ENCODE peak calls at places on chromosome 5, in nine cellular contexts. J, R, D, U, Q, N, P, O and T are unnamed samples.

GRCh38 chr5:9829621-9830020 is 199.5 kb upstream of the TAS2R1 start:
- DNase-seq in J (no peak), R (peak; percentile 2), D (no peak), U (no peak), Q (no peak), N (no peak), P (no peak), O (no peak), T (no peak)

GRCh38 chr5:103057208-103058130 is 62.5 kb downstream of the GIN1 start:
- DNase-seq in J (no peak), R (peak; percentile 83), D (no peak), U (no peak), Q (peak; percentile 49), N (no peak), P (peak; percentile 32), O (no peak), T (no peak)

GRCh38 chr5:145587308-145588071 is 247.7 kb downstream of the PRELID2 start:
- DNase-seq in J (no peak), R (peak; percentile 82), D (no peak), U (no peak), Q (peak; percentile 91), N (no peak), P (peak; percentile 89), O (no peak), T (peak; percentile 81)

GRCh38 chr5:131193106-131193505 is 22.4 kb downstream of the LYRM7 start:
- DNase-seq in J (no peak), R (peak; percentile 13), D (no peak), U (no peak), Q (no peak), N (no peak), P (peak; percentile 9), O (no peak), T (no peak)

GRCh38 chr5:66072031-66072430 is 72.1 kb upstream of the SREK1 start:
- DNase-seq in J (no peak), R (no peak), D (no peak), U (no peak), Q (no peak), N (no peak), P (no peak), O (no peak), T (no peak)

GRCh38 chr5:80931423-80931822 is 28.7 kb upstream of the RASGRF2 start:
- DNase-seq in J (no peak), R (no peak), D (no peak), U (no peak), Q (no peak), N (no peak), P (no peak), O (no peak), T (no peak)

GRCh38 chr5:115414406-115415142 is 118.1 kb upstream of the CCDC112 start:
- DNase-seq in J (no peak), R (peak; percentile 20), D (no peak), U (peak; percentile 50), Q (peak; percentile 94), N (no peak), P (peak; percentile 50), O (peak; percentile 37), T (peak; percentile 28)

GRCh38 chr5:67808340-67808739 is 407.2 kb upstream of the PIK3R1 start:
- DNase-seq in J (no peak), R (no peak), D (no peak), U (no peak), Q (no peak), N (no peak), P (peak; percentile 51), O (peak; percentile 41), T (no peak)

GRCh38 chr5:170751631-170752030 is 31.9 kb upstream of the GABRP start:
- DNase-seq in J (no peak), R (no peak), D (no peak), U (no peak), Q (peak; percentile 33), N (no peak), P (no peak), O (no peak), T (no peak)

GRCh38 chr5:66843065-66843464 is 246.9 kb downstream of the MAST4 start:
- DNase-seq in J (no peak), R (no peak), D (no peak), U (no peak), Q (no peak), N (no peak), P (no peak), O (no peak), T (no peak)

GRCh38 chr5:107542428-107542827 is 128.3 kb downstream of the EFNA5 start:
- DNase-seq in J (no peak), R (peak; percentile 97), D (peak; percentile 55), U (peak; percentile 44), Q (peak; percentile 97), N (no peak), P (peak; percentile 95), O (peak; percentile 77), T (peak; percentile 65)

GRCh38 chr5:167964529-167964928 is 326.9 kb upstream of the WWC1 start:
- DNase-seq in J (no peak), R (no peak), D (no peak), U (no peak), Q (no peak), N (no peak), P (no peak), O (no peak), T (no peak)

GRCh38 chr5:147234825-147235635 is at the start of gene STK32A:
- DNase-seq in J (peak; percentile 70), R (peak; percentile 92), D (peak; percentile 34), U (peak; percentile 39), Q (peak; percentile 8), N (no peak), P (no peak), O (peak; percentile 14), T (no peak)

GRCh38 chr5:38650540-38651275 is 94.3 kb upstream of the LIFR start:
- DNase-seq in J (no peak), R (peak; percentile 54), D (no peak), U (no peak), Q (peak; percentile 46), N (no peak), P (peak; percentile 64), O (no peak), T (no peak)

GRCh38 chr5:172828911-172829431 is 5.1 kb upstream of the ERGIC1 start:
- DNase-seq in J (no peak), R (peak; percentile 92), D (no peak), U (no peak), Q (peak; percentile 88), N (no peak), P (peak; percentile 68), O (no peak), T (peak; percentile 70)

GRCh38 chr5:169876376-169876775 is 103.9 kb downstream of the INSYN2B start:
- DNase-seq in J (no peak), R (peak; percentile 13), D (no peak), U (no peak), Q (peak; percentile 63), N (no peak), P (no peak), O (no peak), T (no peak)

GRCh38 chr5:140182803-140183367 is 7.9 kb downstream of the CYSTM1 start:
- DNase-seq in J (no peak), R (peak; percentile 11), D (peak; percentile 32), U (peak; percentile 54), Q (peak; percentile 87), N (no peak), P (peak; percentile 45), O (peak; percentile 51), T (peak; percentile 56)

GRCh38 chr5:9056046-9056445 is 489.8 kb downstream of the SEMA5A start:
- DNase-seq in J (no peak), R (peak; percentile 83), D (no peak), U (no peak), Q (no peak), N (no peak), P (no peak), O (no peak), T (no peak)

GRCh38 chr5:58105836-58106235 is 354.1 kb downstream of the PLK2 start:
- DNase-seq in J (no peak), R (no peak), D (no peak), U (no peak), Q (no peak), N (no peak), P (no peak), O (no peak), T (no peak)

GRCh38 chr5:150167908-150168307 is 1.3 kb downstream of the CDX1 start:
- DNase-seq in J (no peak), R (no peak), D (no peak), U (peak; percentile 59), Q (no peak), N (no peak), P (no peak), O (no peak), T (no peak)
- H3K4me3 ChIP-seq in J (no peak overlapping the region), R (no peak overlapping the region), D (no peak overlapping the region), U (peak overlapping the region; percentile 66), Q (no peak overlapping the region), N (no peak overlapping the region), P (no peak overlapping the region), O (no peak overlapping the region), T (no peak overlapping the region)

DNA sequence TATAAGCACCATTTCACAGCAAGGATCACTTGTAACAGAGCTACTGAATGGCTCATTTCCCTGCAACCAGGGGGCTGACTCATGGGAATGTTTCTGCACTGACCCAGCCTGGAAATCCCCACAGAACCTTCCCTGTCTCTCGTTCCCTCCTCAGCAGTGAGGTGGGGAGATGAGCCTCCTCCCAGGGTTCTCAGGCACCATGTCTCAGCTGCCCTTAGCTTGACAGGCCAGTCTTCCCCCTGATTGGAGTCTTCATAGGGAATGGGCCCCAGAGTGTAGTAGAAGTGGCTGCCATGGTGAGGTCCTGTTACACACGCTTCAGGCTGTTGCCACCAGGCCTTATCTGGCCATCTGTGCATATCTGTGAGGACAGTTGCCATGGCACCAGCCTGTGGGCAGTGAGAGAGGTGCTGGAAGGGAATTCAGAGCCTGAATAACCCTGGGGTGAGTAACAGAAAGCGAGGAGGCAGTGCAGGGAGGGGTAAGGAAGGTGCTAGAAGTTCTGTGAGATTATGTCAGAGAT is 324.4 kb downstream of the ENC1 start:
- DNase-seq in J (no peak), R (peak; percentile 99), D (no peak), U (no peak), Q (peak; percentile 97), N (no peak), P (peak; percentile 98), O (no peak), T (peak; percentile 74)
- H3K4me3 ChIP-seq in J (no peak overlapping the region), R (no peak overlapping the region), D (no peak overlapping the region), U (no peak overlapping the region), Q (no peak overlapping the region), N (no peak overlapping the region), P (no peak overlapping the region), O (no peak overlapping the region), T (no peak overlapping the region)

DNA sequence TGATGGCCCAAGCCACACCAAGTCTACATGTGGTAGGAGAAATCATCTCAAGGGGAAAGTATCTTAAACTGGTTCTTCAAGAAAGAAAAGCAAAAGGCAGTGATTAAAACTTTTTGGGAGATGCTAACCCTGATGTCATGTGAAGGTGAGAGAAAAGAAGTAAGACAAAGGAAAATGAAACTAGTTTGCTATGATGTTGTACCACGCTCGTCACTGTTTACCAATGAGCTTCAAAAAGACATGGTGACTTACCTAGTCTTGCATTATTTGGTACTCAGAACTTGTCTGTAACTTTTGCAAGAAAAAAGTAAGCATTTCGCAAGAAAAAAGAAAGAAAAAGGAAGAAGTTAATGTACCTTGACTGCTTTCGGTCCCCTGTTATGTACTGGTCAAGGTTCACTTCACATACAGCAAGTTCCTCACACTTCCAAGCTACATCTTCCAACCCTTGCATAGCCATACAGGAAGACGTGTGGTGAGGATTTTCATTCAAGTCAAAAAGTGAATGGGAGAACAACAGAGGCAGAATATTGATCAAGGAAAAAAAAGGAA is 739.3 kb downstream of the NR2F1-AS1 start:
- DNase-seq in J (no peak), R (no peak), D (no peak), U (no peak), Q (no peak), N (no peak), P (no peak), O (no peak), T (no peak)
- H3K4me3 ChIP-seq in J (no peak overlapping the region), R (no peak overlapping the region), D (no peak overlapping the region), U (no peak overlapping the region), Q (no peak overlapping the region), N (no peak overlapping the region), P (no peak overlapping the region), O (no peak overlapping the region), T (no peak overlapping the region)

GRCh38 chr5:61332891-61333350 is 863 bp downstream of the ZSWIM6 start:
- DNase-seq in J (peak; percentile 35), R (peak; percentile 32), D (peak; percentile 47), U (peak; percentile 49), Q (peak; percentile 74), N (peak; percentile 18), P (no peak), O (peak; percentile 34), T (no peak)
- H3K4me3 ChIP-seq in J (peak overlapping the region; percentile 99), R (peak overlapping the region; percentile 93), D (peak overlapping the region; percentile 98), U (peak overlapping the region; percentile 85), Q (peak overlapping the region; percentile 90), N (peak overlapping the region; percentile 98), P (peak overlapping the region; percentile 86), O (peak overlapping the region; percentile 97), T (peak overlapping the region; percentile 94)